ENCODE peak calls at places on chromosomes 1 and 21, in five cellular contexts. Y is HCT116, P is prostate gland, D is suprapubic skin, I is GM12891. X is an unnamed sample.

GRCh38 chr1:206826409-206826808 is 39.0 kb upstream of the IL20 start:
- DNase-seq in Y (no peak), P (no peak), D (no peak), I (no peak), X (no peak)

GRCh38 chr1:60280256-60280655 is 206.7 kb upstream of the C1orf87 start:
- DNase-seq in Y (no peak), P (no peak), D (no peak), I (no peak), X (no peak)

GRCh38 chr1:21665711-21666571 is 3.2 kb downstream of the RAP1GAP start:
- DNase-seq in Y (no peak), P (no peak), D (peak), I (no peak), X (no peak)

GRCh38 chr1:10178602-10179407 is 31.6 kb upstream of the KIF1B start:
- DNase-seq in Y (no peak), P (no peak), D (no peak), I (no peak), X (no peak)

GRCh38 chr1:187891993-187892392 is 1063.2 kb downstream of the PLA2G4A start:
- DNase-seq in Y (no peak), P (no peak), D (no peak), I (no peak), X (no peak)

GRCh38 chr21:14843991-14844390 is 220.8 kb downstream of the NRIP1 start:
- DNase-seq in Y (no peak), P (no peak), D (no peak), I (no peak), X (no peak)

GRCh38 chr1:21909787-21910503 is 27.2 kb downstream of the HSPG2 start:
- DNase-seq in Y (no peak), P (peak), D (no peak), I (peak), X (no peak)

GRCh38 chr1:112618114-112618720 is 724 bp downstream of the ST7L start:
- DNase-seq in Y (no peak), P (no peak), D (no peak), I (no peak), X (no peak)

GRCh38 chr1:156860639-156861423 is at the start of gene NTRK1:
- DNase-seq in Y (no peak), P (no peak), D (no peak), I (peak), X (no peak)

DNA sequence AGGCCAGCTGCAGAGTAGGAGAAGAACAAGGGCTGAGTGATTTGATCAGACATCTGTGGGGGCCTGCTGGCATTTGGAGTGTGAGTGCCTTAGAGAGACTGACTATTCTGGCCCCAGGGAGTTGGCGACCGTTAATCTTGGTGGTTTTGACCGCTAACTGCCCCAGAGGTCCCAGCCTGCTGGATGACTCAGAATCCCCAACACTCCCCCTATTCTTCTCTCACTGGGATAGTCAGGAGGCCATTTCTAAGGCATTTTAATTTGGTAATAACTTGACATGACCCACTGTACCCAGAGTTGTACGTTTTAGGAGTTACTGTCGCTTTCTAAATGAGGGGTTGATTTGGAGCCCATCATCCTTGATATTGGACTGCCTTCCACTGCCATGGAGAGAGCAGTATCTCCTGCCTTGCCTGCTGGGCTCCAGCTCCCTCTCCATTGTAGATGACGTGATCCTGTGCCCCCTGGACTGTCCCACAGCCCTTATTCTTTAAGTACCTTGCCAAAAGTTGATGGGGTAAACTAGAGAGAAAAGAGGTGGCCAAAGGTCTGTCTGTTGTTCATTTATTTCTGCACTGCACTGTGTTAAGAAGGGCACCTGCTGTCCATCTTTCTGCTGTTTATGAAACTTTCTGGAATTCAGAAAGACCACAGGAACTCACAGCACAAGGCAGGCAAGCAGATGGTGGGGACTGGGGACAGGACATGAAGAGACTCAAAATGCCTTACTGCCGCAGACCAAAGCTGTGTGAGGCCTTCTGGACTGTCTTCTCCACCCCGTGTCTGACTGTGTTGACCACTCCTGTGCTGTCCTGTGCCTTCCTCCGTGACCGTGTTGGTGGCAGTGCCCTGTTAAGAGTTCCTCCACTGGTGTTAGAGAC is 98.2 kb upstream of the ARTN start:
- DNase-seq in Y (peak), P (no peak), D (no peak), I (no peak), X (no peak)
- TF ChIP-seq POLR2AphosphoS5 in Y (peak), P (no peak), D (no peak), I (peak), X (no peak)

DNA sequence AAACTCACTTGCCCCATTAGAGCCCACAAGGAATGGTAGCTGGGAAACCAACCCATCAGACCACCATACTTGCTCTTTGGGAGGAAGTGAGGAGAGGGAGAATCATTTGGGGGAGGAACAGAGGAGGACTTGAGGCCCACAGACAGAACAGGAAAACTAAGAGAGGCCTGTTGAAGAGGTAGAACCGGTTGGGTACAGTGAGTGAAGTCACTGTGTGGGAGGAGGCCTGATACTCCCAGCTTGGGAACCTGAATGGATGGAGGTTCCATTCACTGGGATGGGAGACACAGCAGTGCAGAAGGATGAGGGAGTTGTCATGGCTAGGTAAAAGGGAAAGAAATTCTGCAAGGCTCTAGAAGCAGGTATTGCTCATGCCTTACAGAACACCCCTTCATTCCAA is 63.4 kb upstream of the PSEN2 start:
- DNase-seq in Y (no peak), P (peak), D (no peak), I (no peak), X (no peak)
- TF ChIP-seq POLR2AphosphoS5 in Y (no peak), P (peak), D (no peak), I (no peak), X (no peak)

GRCh38 chr1:169427081-169427611 is at the start of gene CCDC181:
- DNase-seq in Y (no peak), P (peak), D (no peak), I (peak), X (no peak)
- TF ChIP-seq POLR2AphosphoS5 in Y (no peak), P (peak), D (no peak), I (no peak), X (no peak)

DNA sequence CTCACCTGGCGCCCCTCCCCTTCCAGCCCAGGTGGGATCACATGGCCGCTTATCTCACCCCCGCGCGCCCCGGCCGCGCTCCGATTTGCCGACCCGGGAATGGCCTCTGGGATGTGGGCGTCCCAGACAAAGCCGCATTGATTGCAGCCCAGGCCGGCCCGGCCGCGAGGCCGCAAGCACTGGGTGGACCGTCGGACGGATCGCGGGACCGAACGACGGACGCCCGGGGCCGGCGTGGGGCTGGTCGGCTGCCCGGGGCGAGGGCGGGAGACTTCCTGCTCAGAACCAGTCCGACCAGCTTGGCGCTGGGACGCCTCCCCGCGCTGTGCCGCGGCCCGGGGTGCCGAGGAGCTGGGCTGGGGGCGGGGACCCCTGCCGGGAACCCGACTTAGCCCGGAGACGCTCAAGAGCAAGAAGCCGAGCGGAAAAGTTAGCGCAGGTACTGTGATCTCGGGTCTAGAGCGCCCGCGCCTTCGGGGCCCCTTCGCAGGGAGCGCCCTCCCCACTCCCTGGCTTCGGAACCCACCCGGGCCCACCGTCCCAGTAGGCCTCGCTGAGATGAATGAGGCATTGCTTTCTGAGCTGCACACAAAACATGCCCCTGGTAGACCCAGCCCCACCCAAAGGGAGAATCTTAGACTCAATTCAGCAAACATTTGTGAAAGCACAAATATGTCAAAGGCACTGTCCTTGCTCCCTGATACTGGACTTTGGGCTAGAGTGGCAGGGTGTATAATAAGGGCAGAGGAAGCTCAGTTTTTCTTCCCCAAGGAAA is 415 bp upstream of the LAD1 start:
- DNase-seq in Y (peak), P (peak), D (no peak), I (no peak), X (no peak)
- TF ChIP-seq POLR2AphosphoS5 in Y (peak), P (peak), D (no peak), I (no peak), X (no peak)

DNA sequence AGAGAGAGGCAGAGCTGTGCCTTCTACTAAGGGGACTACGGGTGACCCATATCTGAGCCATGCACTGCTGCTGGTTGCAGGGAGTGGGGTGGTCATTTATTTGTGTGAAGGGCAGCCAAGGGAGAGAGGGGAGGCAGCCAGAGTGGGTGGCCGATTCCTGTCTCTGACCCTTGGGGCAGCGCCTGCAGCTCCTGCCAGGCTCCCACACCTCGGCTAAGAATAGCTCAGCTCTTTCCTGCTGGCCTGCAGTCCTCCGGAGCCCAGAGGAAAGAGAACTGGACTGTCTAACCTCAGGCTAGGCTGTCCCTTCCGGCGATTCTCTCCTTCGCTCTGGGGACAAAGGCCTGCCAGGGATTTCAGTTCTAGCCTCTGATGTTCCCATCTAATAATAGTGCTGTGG is 11.6 kb upstream of the CD34 start:
- DNase-seq in Y (no peak), P (no peak), D (no peak), I (no peak), X (no peak)
- TF ChIP-seq POLR2AphosphoS5 in Y (no peak), P (no peak), D (no peak), I (no peak), X (no peak)

GRCh38 chr1:193185861-193186714 is at the start of gene B3GALT2:
- DNase-seq in Y (no peak), P (peak), D (no peak), I (no peak), X (no peak)
- TF ChIP-seq POLR2AphosphoS5 in Y (no peak), P (no peak), D (no peak), I (no peak), X (no peak)

DNA sequence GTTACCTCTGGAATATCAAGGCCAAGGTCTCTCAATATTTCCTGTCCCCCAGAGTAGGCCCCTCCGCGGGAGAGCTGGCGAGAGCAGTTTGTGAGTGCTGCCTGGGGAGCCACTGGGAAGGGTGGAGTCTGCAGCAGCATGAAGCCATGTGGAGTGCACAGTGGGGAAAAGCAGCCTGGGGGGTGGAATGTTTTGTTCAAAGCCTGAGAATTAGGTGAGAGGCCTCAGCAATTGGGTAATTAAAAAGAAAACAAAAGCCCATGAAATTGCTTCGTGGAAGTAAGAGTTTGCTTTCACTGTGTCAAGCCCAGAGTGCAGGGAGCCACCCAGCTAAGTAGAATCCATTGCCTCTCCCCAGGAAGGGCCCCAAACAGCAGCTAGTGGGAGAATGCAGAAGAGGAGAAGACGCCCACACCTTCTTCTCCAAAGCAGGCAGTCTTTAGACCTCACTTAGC is 30.2 kb upstream of the DISC1 start:
- DNase-seq in Y (no peak), P (no peak), D (no peak), I (no peak), X (no peak)
- TF ChIP-seq POLR2AphosphoS5 in Y (no peak), P (no peak), D (no peak), I (no peak), X (no peak)

DNA sequence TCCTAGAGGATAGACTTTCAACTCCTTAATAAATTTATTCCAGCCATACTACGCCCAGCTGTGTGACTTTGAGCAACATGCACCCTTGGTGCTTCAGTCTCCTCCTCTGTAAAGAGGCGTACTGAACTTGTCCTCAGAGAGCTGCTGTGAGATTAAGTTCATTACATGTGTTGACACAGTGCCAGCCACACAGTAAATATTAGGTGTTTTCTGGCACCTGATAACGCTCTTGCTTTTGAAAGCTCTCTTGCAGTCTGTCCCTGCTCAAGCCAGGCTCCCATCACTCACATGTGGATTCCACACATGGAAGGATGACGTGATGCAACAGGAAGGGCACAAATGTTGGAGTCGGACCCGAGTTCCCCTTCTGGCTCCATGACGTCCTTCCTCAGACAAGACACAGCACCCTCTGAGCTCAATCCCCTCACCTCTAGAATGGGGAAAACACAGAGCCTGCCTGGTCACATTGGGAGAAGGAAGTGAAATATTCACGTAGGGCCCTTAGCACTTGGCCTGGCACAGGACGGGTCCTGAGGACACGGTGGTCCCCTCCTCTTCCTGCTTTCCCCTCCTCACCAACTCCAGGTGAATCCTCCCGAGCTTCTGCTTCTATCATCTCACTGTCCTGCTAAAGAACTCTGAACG is 7.7 kb downstream of the IFNLR1 start:
- DNase-seq in Y (no peak), P (no peak), D (no peak), I (no peak), X (no peak)
- TF ChIP-seq POLR2AphosphoS5 in Y (no peak), P (no peak), D (no peak), I (no peak), X (no peak)

X was measured in vagina.